ENCODE peak calls at places on chromosomes 3 and 15, in eight cellular contexts. B is activated naive CD4-positive, alpha-beta T cell treated with Interleukin-2 at 50 U/mL for 16 hours; P is substantia nigra; X is foreskin fibroblast; F is activated T-helper 2 cell treated with anti-CD3 and anti-CD28 coated beads, Interferon-gamma antibody, Interleukin-2, Interleukin-4, amounts not matched to agents 10 μg/mL and 5 μg/mL and 100 μg/mL, durations not matched to agents 14 hours and 24 hours and 36 hours; O is heart right ventricle; W is activated T-helper 1 cell treated with Interleukin-2 at 50 U/mL for 16 hours; J is NCI-H774. E is an unnamed sample.
A peak's percentile ranks its signal among the peaks of the same experiment; 100 is the strongest.

GRCh38 chr15:66578286-66578875 is 12.6 kb upstream of the LCTL start:
- DNase-seq in B (no peak), P (no peak), X (peak; percentile 44), F (no peak), O (no peak), W (no peak), J (no peak), E (no peak)

GRCh38 chr3:114214542-114215341 is 22.6 kb downstream of the ZNF80 start:
- DNase-seq in B (peak; percentile 33), P (no peak), X (no peak), F (peak; percentile 49), O (no peak), W (no peak), J (no peak), E (peak; percentile 61)

GRCh38 chr3:149632225-149632624 is 25.6 kb downstream of the WWTR1 start:
- DNase-seq in B (no peak), P (no peak), X (no peak), F (no peak), O (no peak), W (no peak), J (no peak), E (no peak)

GRCh38 chr3:12875857-12876451 is 34.6 kb upstream of the RPL32 start:
- DNase-seq in B (peak; percentile 14), P (no peak), X (peak; percentile 62), F (no peak), O (no peak), W (no peak), J (peak; percentile 39), E (peak; percentile 24)

GRCh38 chr15:28994142-28994829 is 108.5 kb downstream of the APBA2 start:
- DNase-seq in B (peak; percentile 46), P (no peak), X (no peak), F (no peak), O (no peak), W (no peak), J (no peak), E (no peak)

GRCh38 chr15:57556040-57556439 is 35.7 kb upstream of the MYZAP start:
- DNase-seq in B (no peak), P (no peak), X (no peak), F (no peak), O (no peak), W (no peak), J (no peak), E (no peak)

GRCh38 chr3:46490338-46491084 is 7.3 kb upstream of the RTP3 start:
- DNase-seq in B (no peak), P (no peak), X (peak; percentile 57), F (no peak), O (no peak), W (no peak), J (no peak), E (no peak)

GRCh38 chr3:23159929-23160328 is 43.2 kb upstream of the UBE2E2 start:
- DNase-seq in B (no peak), P (no peak), X (peak; percentile 89), F (no peak), O (no peak), W (no peak), J (no peak), E (no peak)

GRCh38 chr3:72453686-72454085 is 394.6 kb downstream of the SHQ1 start:
- DNase-seq in B (no peak), P (no peak), X (peak; percentile 22), F (no peak), O (no peak), W (no peak), J (no peak), E (no peak)

GRCh38 chr15:57591237-57591821 is 375 bp upstream of the MYZAP start:
- DNase-seq in B (no peak), P (no peak), X (no peak), F (no peak), O (no peak), W (no peak), J (no peak), E (no peak)

GRCh38 chr3:147213633-147214032 is 192.7 kb downstream of the ZIC4 start:
- DNase-seq in B (no peak), P (no peak), X (no peak), F (no peak), O (no peak), W (no peak), J (no peak), E (no peak)

GRCh38 chr15:101841656-101842055 is 29.7 kb downstream of the OR4F15 start:
- DNase-seq in B (no peak), P (no peak), X (no peak), F (no peak), O (no peak), W (no peak), J (no peak), E (no peak)

GRCh38 chr15:99248000-99248727 is 1.2 kb downstream of the TTC23 start:
- DNase-seq in B (no peak), P (no peak), X (no peak), F (no peak), O (no peak), W (no peak), J (no peak), E (peak; percentile 31)

GRCh38 chr15:50886611-50887350 is 21.7 kb upstream of the AP4E1 start:
- DNase-seq in B (no peak), P (no peak), X (no peak), F (no peak), O (no peak), W (no peak), J (no peak), E (no peak)

GRCh38 chr3:183764854-183765731 is 60.3 kb downstream of the MAP6D1 start:
- DNase-seq in B (no peak), P (no peak), X (peak; percentile 42), F (no peak), O (no peak), W (no peak), J (no peak), E (peak; percentile 18)

GRCh38 chr3:64575211-64575844 is 112.5 kb downstream of the ADAMTS9 start:
- DNase-seq in B (no peak), P (no peak), X (peak; percentile 32), F (no peak), O (no peak), W (no peak), J (no peak), E (peak; percentile 13)

E was measured in OCI-LY7.